ENCODE peak calls at places on chromosomes 12 and 14, in six cellular contexts. D, Y, Q, V, S and W are unnamed samples.

GRCh38 chr12:94261119-94261518 is 112.7 kb downstream of the PLXNC1 start:
- DNase-seq in Y (no peak), V (no peak), Q (no peak), S (no peak), D (no peak), W (no peak)

GRCh38 chr12:101748907-101749306 is 9.6 kb upstream of the SYCP3 start:
- DNase-seq in S (no peak), Q (no peak), V (no peak), Y (no peak), D (no peak), W (no peak)

GRCh38 chr12:56374726-56375597 is 12.3 kb upstream of the APOF start:
- DNase-seq in Y (no peak), V (no peak), S (no peak), D (no peak), Q (no peak), W (no peak)

GRCh38 chr14:102969901-102970300 is 47.4 kb downstream of the AMN start:
- DNase-seq in Q (no peak), V (no peak), Y (no peak), D (no peak), S (no peak), W (no peak)

GRCh38 chr12:530308-530707 is 70.6 kb downstream of the B4GALNT3 start:
- DNase-seq in S (no peak), V (no peak), D (no peak), Q (no peak), Y (no peak), W (no peak)

GRCh38 chr12:1810931-1811280 is 9.5 kb upstream of the LRTM2 start:
- DNase-seq in Y (no peak), V (no peak), Q (no peak), D (no peak), S (no peak), W (no peak)

GRCh38 chr12:85575115-85576096 is 260.8 kb downstream of the RASSF9 start:
- DNase-seq in V (no peak), Y (peak), S (peak), D (peak), Q (no peak), W (no peak)

GRCh38 chr14:89673499-89674225 is 256.6 kb upstream of the FOXN3 start:
- DNase-seq in Y (peak), D (no peak), Q (no peak), V (no peak), S (no peak), W (no peak)

GRCh38 chr12:104715562-104716182 is 242.4 kb downstream of the SLC41A2 start:
- DNase-seq in S (no peak), D (no peak), V (no peak), Q (no peak), Y (no peak), W (no peak)

GRCh38 chr12:123571343-123571813 is 13.0 kb upstream of the TMED2 start:
- DNase-seq in Q (no peak), S (peak), Y (peak), D (peak), V (no peak), W (no peak)

GRCh38 chr12:124637586-124637985 is 70.2 kb upstream of the NCOR2 start:
- DNase-seq in Q (peak), V (no peak), D (no peak), Y (no peak), S (no peak), W (no peak)

GRCh38 chr12:70982286-70982685 is 61.7 kb upstream of the PTPRR start:
- DNase-seq in D (no peak), Q (no peak), Y (peak), V (no peak), S (no peak), W (no peak)

GRCh38 chr12:27462151-27462694 is 15.7 kb downstream of the SMCO2 start:
- DNase-seq in D (peak), Q (no peak), Y (peak), V (no peak), S (no peak), W (no peak)

GRCh38 chr12:89154743-89155530 is 197.4 kb downstream of the DUSP6 start:
- DNase-seq in S (no peak), V (no peak), D (no peak), Q (no peak), Y (no peak), W (no peak)

GRCh38 chr14:59482471-59483331 is 1.5 kb downstream of the L3HYPDH start:
- DNase-seq in Y (peak), V (no peak), Q (no peak), D (peak), S (peak), W (no peak)

GRCh38 chr12:100986595-100987547 is 192.3 kb downstream of the ANO4 start:
- DNase-seq in Y (no peak), Q (no peak), D (no peak), V (no peak), S (no peak), W (no peak)

GRCh38 chr12:31245822-31246469 is 80.0 kb downstream of the SINHCAF start:
- DNase-seq in V (no peak), S (no peak), Y (peak), Q (no peak), D (peak), W (no peak)

GRCh38 chr12:95857151-95857550 is 1.6 kb upstream of the SNRPF start:
- DNase-seq in Q (no peak), Y (no peak), S (no peak), D (peak), V (no peak), W (no peak)

GRCh38 chr12:115201928-115202327 is 518.0 kb upstream of the TBX3 start:
- DNase-seq in Y (no peak), Q (no peak), V (no peak), S (no peak), D (peak), W (no peak)

GRCh38 chr14:73125169-73125588 is 11.1 kb upstream of the PSEN1 start:
- DNase-seq in V (no peak), Q (peak), Y (no peak), D (no peak), S (no peak), W (no peak)

GRCh38 chr12:92331383-92331782 is 185.7 kb upstream of the BTG1 start:
- DNase-seq in D (no peak), V (no peak), Y (no peak), S (no peak), Q (no peak), W (no peak)

GRCh38 chr12:38547586-38547985 is 231.0 kb downstream of the ALG10B start:
- DNase-seq in V (no peak), Y (peak), Q (no peak), D (no peak), S (no peak), W (no peak)

GRCh38 chr12:67648306-67649164 is at the start of gene DYRK2:
- DNase-seq in S (peak), V (peak), Q (peak), Y (peak), D (peak), W (peak)
- TF ChIP-seq CTCF in S (peak), V (no peak), Q (peak), Y (no peak), D (no peak), W (no peak)

DNA sequence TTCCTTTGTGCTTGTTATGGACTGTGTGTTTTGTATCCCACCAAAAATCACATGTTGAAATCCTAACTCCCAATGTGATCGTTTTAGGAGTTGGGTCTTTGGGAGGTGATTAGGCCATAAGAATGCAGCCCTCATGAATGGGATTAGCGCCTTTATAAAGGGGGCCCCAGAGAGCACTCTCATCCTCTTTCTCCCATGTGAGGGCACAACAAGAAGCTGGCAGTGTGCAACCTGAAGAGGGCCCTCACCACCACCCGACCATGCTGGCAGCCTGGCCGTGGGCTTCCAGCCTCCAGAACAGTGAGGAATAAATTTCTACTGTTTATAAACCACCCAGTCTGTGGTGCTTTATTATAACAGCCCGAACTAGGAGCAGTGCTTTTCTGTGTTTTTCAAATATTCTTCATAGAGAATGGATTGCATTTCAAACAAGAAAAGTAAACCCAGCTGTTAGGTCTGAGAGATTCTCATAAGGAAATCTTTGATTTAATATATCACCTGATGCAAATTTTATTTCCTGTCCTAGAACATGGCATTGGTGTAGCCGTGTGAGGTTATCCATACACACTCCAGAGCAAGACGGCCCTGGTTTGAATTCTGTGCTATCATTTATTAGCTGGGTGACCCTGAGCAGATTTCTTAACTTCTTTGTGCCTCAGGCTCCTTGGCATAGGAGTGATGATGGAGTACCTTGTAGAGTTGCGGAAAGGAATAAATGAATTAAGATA is 27.8 kb downstream of the HSPB8 start:
- DNase-seq in D (no peak), Y (no peak), Q (no peak), V (no peak), S (no peak), W (no peak)
- TF ChIP-seq CTCF in D (no peak), Y (no peak), Q (no peak), V (no peak), S (no peak), W (no peak)

DNA sequence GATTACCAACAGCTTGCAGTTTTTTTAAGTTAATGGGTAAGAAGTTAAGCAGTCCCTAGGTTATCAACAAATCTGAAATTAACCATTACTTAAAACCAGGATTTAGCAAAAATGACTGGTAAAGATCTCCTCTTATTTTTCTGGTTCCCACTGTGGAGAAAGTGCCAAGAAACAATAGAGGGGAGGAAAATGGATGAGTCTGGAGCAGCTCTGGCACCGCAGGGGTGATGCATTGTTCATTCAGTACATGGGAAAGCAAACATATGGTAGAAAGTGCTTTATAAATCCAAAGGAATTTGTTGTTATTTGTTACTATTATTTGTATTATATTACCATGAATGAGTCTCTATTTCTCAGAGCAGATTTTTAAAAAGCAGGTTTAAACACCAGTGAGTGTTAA is 92.2 kb downstream of the DYRK2 start:
- DNase-seq in Q (no peak), Y (no peak), V (no peak), S (no peak), D (no peak), W (no peak)
- TF ChIP-seq CTCF in Q (no peak), Y (no peak), V (no peak), S (no peak), D (no peak), W (no peak)

GRCh38 chr14:106579084-106579483 is 1052.7 kb downstream of the TMEM121 start:
- DNase-seq in D (no peak), Y (no peak), S (no peak), Q (no peak), V (no peak), W (no peak)
- TF ChIP-seq CTCF in D (no peak), Y (no peak), S (no peak), Q (no peak), V (no peak), W (no peak)

GRCh38 chr14:65821224-65821753 is 408.8 kb downstream of the FUT8 start:
- DNase-seq in V (no peak), S (no peak), D (no peak), Y (no peak), Q (no peak), W (no peak)

GRCh38 chr14:65824285-65824977 is 411.9 kb downstream of the FUT8 start:
- DNase-seq in D (peak), Q (no peak), S (peak), Y (peak), V (peak), W (peak)

GRCh38 chr14:65826946-65827345 is 414.4 kb downstream of the FUT8 start:
- DNase-seq in Y (no peak), Q (no peak), V (no peak), S (no peak), D (no peak), W (no peak)

GRCh38 chr14:65827520-65827919 is 415.0 kb downstream of the FUT8 start:
- DNase-seq in S (no peak), Y (no peak), V (no peak), D (no peak), Q (no peak), W (no peak)

DNA sequence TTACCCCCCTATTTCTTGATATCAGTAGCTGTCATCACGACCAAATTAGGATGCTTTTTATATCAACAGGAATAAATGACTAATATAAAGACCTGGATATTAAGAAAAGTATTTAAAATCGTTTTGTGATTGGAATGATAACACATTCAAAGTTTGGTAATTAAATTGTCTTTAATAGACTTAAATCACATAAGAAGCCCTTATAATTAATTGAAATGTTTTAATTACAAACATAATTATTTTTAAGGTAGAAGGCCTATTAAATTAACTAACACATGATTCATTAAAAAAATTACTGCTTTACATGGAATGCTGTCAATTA is 412.4 kb downstream of the FUT8 start:
- DNase-seq in D (no peak), S (no peak), V (no peak), Q (no peak), Y (no peak), W (no peak)
- TF ChIP-seq CTCF in D (no peak), S (no peak), V (peak), Q (no peak), Y (no peak), W (peak)

GRCh38 chr12:10771132-10771733 is 31.2 kb downstream of the TAS2R7 start:
- DNase-seq in Q (no peak), V (no peak), S (no peak), D (peak), Y (peak), W (no peak)
- TF ChIP-seq CTCF in Q (peak), V (peak), S (peak), D (peak), Y (peak), W (peak)

DNA sequence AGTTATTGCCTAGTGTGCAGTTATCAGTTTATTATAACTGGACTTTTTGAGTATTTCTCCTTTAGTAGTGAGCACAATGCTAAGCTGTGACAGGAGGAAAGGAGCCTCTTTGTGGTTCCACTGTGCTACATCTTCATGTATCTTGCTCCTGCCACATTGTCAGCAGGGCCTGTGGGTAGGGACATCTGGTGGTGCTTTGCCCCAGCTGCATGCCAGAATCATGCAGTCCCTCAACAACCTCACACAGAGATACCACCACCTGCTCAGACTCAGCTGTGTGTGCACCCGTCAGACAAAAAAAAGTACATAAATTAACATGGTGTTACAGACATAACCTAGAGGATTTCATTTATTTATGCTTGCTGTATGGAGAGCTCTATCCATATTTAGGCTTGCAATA is 51.1 kb downstream of the MIS18BP1 start:
- DNase-seq in S (no peak), Q (no peak), D (peak), Y (peak), V (no peak), W (no peak)
- TF ChIP-seq CTCF in S (no peak), Q (no peak), D (no peak), Y (peak), V (no peak), W (no peak)

GRCh38 chr14:99609245-99610117 is 5.5 kb upstream of the CCDC85C start:
- DNase-seq in V (no peak), D (peak), Q (no peak), Y (no peak), S (peak), W (no peak)

GRCh38 chr14:99606359-99606758 is 2.4 kb upstream of the CCDC85C start:
- DNase-seq in D (no peak), Q (no peak), S (no peak), V (no peak), Y (no peak), W (no peak)

GRCh38 chr14:99605299-99605961 is 1.4 kb upstream of the CCDC85C start:
- DNase-seq in Q (peak), V (peak), S (peak), D (peak), Y (peak), W (peak)

GRCh38 chr14:99611639-99612038 is 7.6 kb upstream of the CCDC85C start:
- DNase-seq in D (no peak), V (no peak), Y (no peak), S (no peak), Q (no peak), W (no peak)

DNA sequence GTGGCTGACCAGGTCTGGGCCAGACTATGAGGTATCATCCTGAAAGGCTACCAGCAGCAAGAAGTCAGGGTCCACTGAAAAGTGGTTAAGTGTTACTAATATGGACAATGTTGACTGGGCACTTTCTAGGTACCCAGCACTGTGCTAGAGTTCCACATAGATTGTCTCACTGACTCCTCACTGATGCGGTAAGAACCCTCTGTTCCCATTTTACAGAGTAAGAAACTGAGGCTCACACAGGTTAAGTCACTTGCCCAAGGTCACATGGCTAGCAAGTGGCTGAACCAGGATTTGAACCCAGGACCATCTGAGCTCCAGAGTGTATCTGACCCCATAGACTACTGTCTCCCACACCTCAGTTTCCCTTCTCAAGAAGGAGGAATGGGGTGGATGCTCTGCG is 4.6 kb upstream of the CCDC85C start:
- DNase-seq in S (no peak), Q (no peak), D (no peak), V (no peak), Y (no peak), W (no peak)
- TF ChIP-seq CTCF in S (no peak), Q (no peak), D (no peak), V (no peak), Y (no peak), W (no peak)

DNA sequence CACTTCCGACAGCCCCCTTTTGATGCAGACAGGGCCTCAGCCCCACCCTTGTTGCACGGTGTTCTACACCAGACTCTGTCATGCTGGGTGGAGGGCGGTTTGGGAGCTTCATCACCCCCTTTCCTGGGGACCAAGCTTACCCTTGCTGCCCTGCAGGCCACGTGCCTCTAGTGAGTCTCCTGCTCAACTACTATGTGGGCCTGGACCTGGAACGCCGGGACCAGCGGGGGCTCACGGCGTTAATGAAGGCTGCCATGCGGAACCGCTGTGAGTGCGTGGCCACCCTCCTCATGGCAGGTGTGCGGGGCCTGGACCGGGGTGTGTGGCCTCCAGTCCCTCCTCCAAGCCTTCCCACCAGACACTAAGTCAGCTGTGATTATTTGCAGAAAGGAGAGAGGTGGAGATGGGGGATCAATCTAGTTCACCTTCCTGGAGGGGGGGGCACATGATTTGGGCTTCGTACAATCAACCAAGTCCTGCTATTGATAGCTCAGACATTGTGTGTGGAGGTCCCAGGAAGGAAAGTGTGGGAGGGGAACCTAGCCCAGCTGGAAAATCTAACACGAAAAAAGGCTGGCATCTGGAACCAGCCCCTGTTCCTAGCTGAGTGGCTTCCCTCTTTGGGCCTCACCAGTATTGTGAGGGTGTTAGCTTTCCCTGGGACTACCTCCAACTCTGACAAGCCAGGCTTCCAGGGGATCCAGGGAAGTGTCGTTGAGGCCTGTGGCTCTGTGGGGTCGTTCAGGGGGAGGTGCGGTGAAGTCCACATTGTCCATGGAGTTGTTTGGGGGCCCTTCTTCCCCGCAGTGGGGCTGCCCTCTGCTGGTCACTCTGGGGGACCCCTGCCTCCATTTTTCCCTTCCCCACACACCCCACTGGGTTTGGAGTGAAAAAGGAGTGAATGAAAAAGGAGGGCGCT is 1.6 kb downstream of the ANKRD33 start:
- DNase-seq in Y (no peak), D (no peak), Q (peak), V (no peak), S (no peak), W (no peak)
- TF ChIP-seq CTCF in Y (peak), D (peak), Q (no peak), V (no peak), S (no peak), W (no peak)

DNA sequence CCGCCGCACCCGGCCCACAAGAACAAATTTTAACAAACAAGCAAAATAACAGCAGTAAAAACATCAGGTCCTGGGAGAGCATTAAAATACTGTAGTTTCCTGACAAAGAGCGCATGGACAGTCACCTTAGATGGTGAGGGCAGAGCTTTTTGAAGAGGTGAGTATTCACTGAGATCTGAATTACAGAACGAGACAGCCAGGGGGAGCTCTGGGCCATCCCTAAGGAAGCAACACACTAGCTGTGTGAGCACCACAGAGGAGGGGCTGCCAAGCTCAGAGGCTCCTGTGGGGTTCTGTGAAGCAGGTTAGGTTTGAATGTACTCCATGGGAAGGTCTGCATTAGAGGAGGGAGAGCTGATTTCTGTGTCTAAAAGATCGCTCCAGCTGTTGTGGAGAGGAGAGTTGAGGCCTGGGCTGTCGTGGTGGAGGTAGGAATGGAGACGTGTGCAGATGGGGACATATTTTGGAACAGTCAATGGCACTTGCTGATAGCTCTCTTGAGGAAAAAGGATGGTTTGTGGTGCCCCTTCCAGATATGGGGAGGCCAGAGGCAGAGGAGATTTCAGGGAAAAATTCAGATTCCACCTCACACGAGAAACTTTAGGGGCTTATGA is 72.9 kb downstream of the TRAFD1 start:
- DNase-seq in S (peak), D (peak), Q (no peak), V (no peak), Y (peak), W (no peak)
- TF ChIP-seq CTCF in S (peak), D (peak), Q (no peak), V (peak), Y (peak), W (peak)